ENCODE peak calls at places on chromosomes 12 and 14, in eight cellular contexts. One of them, this sample, is unnamed.
A peak's percentile ranks its signal among the peaks of the same experiment; 100 is the strongest.

GRCh38 chr12:2194571-2194970 is 141.8 kb downstream of the CACNA1C start:
- DNase-seq in prostate gland: no peak
- DNase-seq in body of pancreas: no peak
- DNase-seq in sigmoid colon: peak; percentile 12
- DNase-seq in left ventricle myocardium inferior: no peak
- DNase-seq in tibial artery: no peak
- DNase-seq in colonic mucosa: no peak
- DNase-seq in transverse colon: no peak
- DNase-seq in this sample: no peak

GRCh38 chr12:116249938-116250337 is 27.6 kb downstream of the MED13L start:
- DNase-seq in prostate gland: no peak
- DNase-seq in body of pancreas: no peak
- DNase-seq in sigmoid colon: no peak
- DNase-seq in left ventricle myocardium inferior: no peak
- DNase-seq in tibial artery: no peak
- DNase-seq in colonic mucosa: no peak
- DNase-seq in transverse colon: no peak
- DNase-seq in this sample: no peak

GRCh38 chr12:93603762-93604161 is 31.3 kb downstream of the SOCS2 start:
- DNase-seq in prostate gland: no peak
- DNase-seq in body of pancreas: no peak
- DNase-seq in sigmoid colon: no peak
- DNase-seq in left ventricle myocardium inferior: no peak
- DNase-seq in tibial artery: no peak
- DNase-seq in colonic mucosa: no peak
- DNase-seq in transverse colon: no peak
- DNase-seq in this sample: no peak

GRCh38 chr14:52328286-52328685 is 14.2 kb downstream of the PTGER2 start:
- DNase-seq in prostate gland: no peak
- DNase-seq in body of pancreas: no peak
- DNase-seq in sigmoid colon: no peak
- DNase-seq in left ventricle myocardium inferior: no peak
- DNase-seq in tibial artery: no peak
- DNase-seq in colonic mucosa: no peak
- DNase-seq in transverse colon: no peak
- DNase-seq in this sample: no peak

GRCh38 chr14:51341338-51341737 is 101.3 kb downstream of the TMX1 start:
- DNase-seq in prostate gland: no peak
- DNase-seq in body of pancreas: no peak
- DNase-seq in sigmoid colon: no peak
- DNase-seq in left ventricle myocardium inferior: no peak
- DNase-seq in tibial artery: no peak
- DNase-seq in colonic mucosa: no peak
- DNase-seq in transverse colon: no peak
- DNase-seq in this sample: no peak

GRCh38 chr12:96872946-96873345 is 34.1 kb upstream of the NEDD1 start:
- DNase-seq in prostate gland: no peak
- DNase-seq in body of pancreas: no peak
- DNase-seq in sigmoid colon: no peak
- DNase-seq in left ventricle myocardium inferior: no peak
- DNase-seq in tibial artery: no peak
- DNase-seq in colonic mucosa: no peak
- DNase-seq in transverse colon: no peak
- DNase-seq in this sample: no peak

GRCh38 chr14:95196268-95196667 is 38.9 kb upstream of the DICER1 start:
- DNase-seq in prostate gland: no peak
- DNase-seq in body of pancreas: no peak
- DNase-seq in sigmoid colon: no peak
- DNase-seq in left ventricle myocardium inferior: no peak
- DNase-seq in tibial artery: no peak
- DNase-seq in colonic mucosa: no peak
- DNase-seq in transverse colon: no peak
- DNase-seq in this sample: peak; percentile 22

GRCh38 chr12:110355080-110355479 is 48.4 kb downstream of the ANAPC7 start:
- DNase-seq in prostate gland: no peak
- DNase-seq in body of pancreas: no peak
- DNase-seq in sigmoid colon: no peak
- DNase-seq in left ventricle myocardium inferior: no peak
- DNase-seq in tibial artery: no peak
- DNase-seq in colonic mucosa: no peak
- DNase-seq in transverse colon: no peak
- DNase-seq in this sample: no peak

GRCh38 chr12:96578526-96579125 is 89.2 kb downstream of the CFAP54 start:
- DNase-seq in prostate gland: peak; percentile 10
- DNase-seq in body of pancreas: no peak
- DNase-seq in sigmoid colon: no peak
- DNase-seq in left ventricle myocardium inferior: no peak
- DNase-seq in tibial artery: no peak
- DNase-seq in colonic mucosa: no peak
- DNase-seq in transverse colon: no peak
- DNase-seq in this sample: peak; percentile 52

GRCh38 chr14:54488646-54489317 is at the start of gene GMFB:
- DNase-seq in prostate gland: peak; percentile 90
- DNase-seq in body of pancreas: peak; percentile 94
- DNase-seq in sigmoid colon: peak; percentile 96
- DNase-seq in left ventricle myocardium inferior: peak; percentile 95
- DNase-seq in tibial artery: peak; percentile 92
- DNase-seq in colonic mucosa: peak; percentile 93
- DNase-seq in transverse colon: peak; percentile 95
- DNase-seq in this sample: peak; percentile 84

GRCh38 chr14:61342486-61342885 is 21.1 kb downstream of the PRKCH start:
- DNase-seq in prostate gland: no peak
- DNase-seq in body of pancreas: no peak
- DNase-seq in sigmoid colon: no peak
- DNase-seq in left ventricle myocardium inferior: no peak
- DNase-seq in tibial artery: no peak
- DNase-seq in colonic mucosa: no peak
- DNase-seq in transverse colon: peak; percentile 40
- DNase-seq in this sample: peak; percentile 87

GRCh38 chr12:42780671-42781070 is 191.1 kb upstream of the PRICKLE1 start:
- DNase-seq in prostate gland: no peak
- DNase-seq in body of pancreas: no peak
- DNase-seq in sigmoid colon: no peak
- DNase-seq in left ventricle myocardium inferior: no peak
- DNase-seq in tibial artery: no peak
- DNase-seq in colonic mucosa: no peak
- DNase-seq in transverse colon: no peak
- DNase-seq in this sample: no peak

GRCh38 chr12:55845785-55846496 is 3.2 kb upstream of the MMP19 start:
- DNase-seq in prostate gland: no peak
- DNase-seq in body of pancreas: no peak
- DNase-seq in sigmoid colon: no peak
- DNase-seq in left ventricle myocardium inferior: no peak
- DNase-seq in tibial artery: no peak
- DNase-seq in colonic mucosa: no peak
- DNase-seq in transverse colon: no peak
- DNase-seq in this sample: no peak

GRCh38 chr12:5085896-5086295 is 42.2 kb downstream of the KCNA5 start:
- DNase-seq in prostate gland: no peak
- DNase-seq in body of pancreas: no peak
- DNase-seq in sigmoid colon: no peak
- DNase-seq in left ventricle myocardium inferior: no peak
- DNase-seq in tibial artery: no peak
- DNase-seq in colonic mucosa: no peak
- DNase-seq in transverse colon: no peak
- DNase-seq in this sample: no peak

GRCh38 chr14:20684662-20685456 is 499 bp downstream of the RNASE4 start:
- DNase-seq in prostate gland: peak; percentile 68
- DNase-seq in body of pancreas: peak; percentile 53
- DNase-seq in sigmoid colon: peak; percentile 88
- DNase-seq in left ventricle myocardium inferior: no peak
- DNase-seq in tibial artery: peak; percentile 71
- DNase-seq in colonic mucosa: peak; percentile 71
- DNase-seq in transverse colon: peak; percentile 55
- DNase-seq in this sample: no peak

GRCh38 chr14:52268191-52269061 is 928 bp downstream of the PTGDR start:
- DNase-seq in prostate gland: no peak
- DNase-seq in body of pancreas: no peak
- DNase-seq in sigmoid colon: no peak
- DNase-seq in left ventricle myocardium inferior: no peak
- DNase-seq in tibial artery: no peak
- DNase-seq in colonic mucosa: peak; percentile 40
- DNase-seq in transverse colon: no peak
- DNase-seq in this sample: peak; percentile 30

GRCh38 chr12:66647034-66647691 is 31.7 kb downstream of the GRIP1 start:
- DNase-seq in prostate gland: no peak
- DNase-seq in body of pancreas: no peak
- DNase-seq in sigmoid colon: no peak
- DNase-seq in left ventricle myocardium inferior: no peak
- DNase-seq in tibial artery: no peak
- DNase-seq in colonic mucosa: no peak
- DNase-seq in transverse colon: no peak
- DNase-seq in this sample: no peak

GRCh38 chr12:109120095-109120494 is 3.7 kb downstream of the ACACB start:
- DNase-seq in prostate gland: no peak
- DNase-seq in body of pancreas: no peak
- DNase-seq in sigmoid colon: peak; percentile 33
- DNase-seq in left ventricle myocardium inferior: no peak
- DNase-seq in tibial artery: no peak
- DNase-seq in colonic mucosa: no peak
- DNase-seq in transverse colon: no peak
- DNase-seq in this sample: no peak
- H3K4me1 ChIP-seq in prostate gland: peaks cover 13% of the 10 kb centered on the region
- H3K4me1 ChIP-seq in body of pancreas: peaks cover 58% of the 10 kb centered on the region
- H3K4me1 ChIP-seq in sigmoid colon: peaks cover 34% of the 10 kb centered on the region
- H3K4me1 ChIP-seq in left ventricle myocardium inferior: peaks cover 92% of the 10 kb centered on the region
- H3K4me1 ChIP-seq in tibial artery: peaks cover 2% of the 10 kb centered on the region
- H3K4me1 ChIP-seq in colonic mucosa: peaks cover 9% of the 10 kb centered on the region
- H3K4me1 ChIP-seq in transverse colon: peaks cover 20% of the 10 kb centered on the region
- H3K4me1 ChIP-seq in this sample: no peaks in the 10 kb centered on the region

GRCh38 chr14:101908795-101909194 is 55.6 kb upstream of the DYNC1H1 start:
- DNase-seq in prostate gland: no peak
- DNase-seq in body of pancreas: no peak
- DNase-seq in sigmoid colon: no peak
- DNase-seq in left ventricle myocardium inferior: no peak
- DNase-seq in tibial artery: no peak
- DNase-seq in colonic mucosa: no peak
- DNase-seq in transverse colon: no peak
- DNase-seq in this sample: no peak
- H3K36me3 ChIP-seq in prostate gland: peaks cover 14% of the 10 kb centered on the region
- H3K36me3 ChIP-seq in body of pancreas: peaks cover 23% of the 10 kb centered on the region
- H3K36me3 ChIP-seq in sigmoid colon: peaks cover 100% of the 10 kb centered on the region
- H3K36me3 ChIP-seq in left ventricle myocardium inferior: peaks cover 100% of the 10 kb centered on the region
- H3K36me3 ChIP-seq in tibial artery: peaks cover 96% of the 10 kb centered on the region
- H3K36me3 ChIP-seq in colonic mucosa: peaks cover 9% of the 10 kb centered on the region
- H3K36me3 ChIP-seq in transverse colon: peaks cover 65% of the 10 kb centered on the region
- H3K36me3 ChIP-seq in this sample: peaks cover 88% of the 10 kb centered on the region

GRCh38 chr14:65485516-65485915 is 73.0 kb downstream of the FUT8 start:
- DNase-seq in prostate gland: no peak
- DNase-seq in body of pancreas: no peak
- DNase-seq in sigmoid colon: no peak
- DNase-seq in left ventricle myocardium inferior: no peak
- DNase-seq in tibial artery: no peak
- DNase-seq in colonic mucosa: no peak
- DNase-seq in transverse colon: no peak
- DNase-seq in this sample: no peak

GRCh38 chr14:65486856-65487255 is 74.3 kb downstream of the FUT8 start:
- DNase-seq in prostate gland: no peak
- DNase-seq in body of pancreas: no peak
- DNase-seq in sigmoid colon: no peak
- DNase-seq in left ventricle myocardium inferior: no peak
- DNase-seq in tibial artery: no peak
- DNase-seq in colonic mucosa: no peak
- DNase-seq in transverse colon: no peak
- DNase-seq in this sample: no peak

GRCh38 chr14:65479386-65479785 is 66.9 kb downstream of the FUT8 start:
- DNase-seq in prostate gland: no peak
- DNase-seq in body of pancreas: no peak
- DNase-seq in sigmoid colon: no peak
- DNase-seq in left ventricle myocardium inferior: no peak
- DNase-seq in tibial artery: no peak
- DNase-seq in colonic mucosa: no peak
- DNase-seq in transverse colon: no peak
- DNase-seq in this sample: no peak

GRCh38 chr14:65483647-65484046 is 71.1 kb downstream of the FUT8 start:
- DNase-seq in prostate gland: no peak
- DNase-seq in body of pancreas: no peak
- DNase-seq in sigmoid colon: no peak
- DNase-seq in left ventricle myocardium inferior: no peak
- DNase-seq in tibial artery: no peak
- DNase-seq in colonic mucosa: no peak
- DNase-seq in transverse colon: no peak
- DNase-seq in this sample: no peak

DNA sequence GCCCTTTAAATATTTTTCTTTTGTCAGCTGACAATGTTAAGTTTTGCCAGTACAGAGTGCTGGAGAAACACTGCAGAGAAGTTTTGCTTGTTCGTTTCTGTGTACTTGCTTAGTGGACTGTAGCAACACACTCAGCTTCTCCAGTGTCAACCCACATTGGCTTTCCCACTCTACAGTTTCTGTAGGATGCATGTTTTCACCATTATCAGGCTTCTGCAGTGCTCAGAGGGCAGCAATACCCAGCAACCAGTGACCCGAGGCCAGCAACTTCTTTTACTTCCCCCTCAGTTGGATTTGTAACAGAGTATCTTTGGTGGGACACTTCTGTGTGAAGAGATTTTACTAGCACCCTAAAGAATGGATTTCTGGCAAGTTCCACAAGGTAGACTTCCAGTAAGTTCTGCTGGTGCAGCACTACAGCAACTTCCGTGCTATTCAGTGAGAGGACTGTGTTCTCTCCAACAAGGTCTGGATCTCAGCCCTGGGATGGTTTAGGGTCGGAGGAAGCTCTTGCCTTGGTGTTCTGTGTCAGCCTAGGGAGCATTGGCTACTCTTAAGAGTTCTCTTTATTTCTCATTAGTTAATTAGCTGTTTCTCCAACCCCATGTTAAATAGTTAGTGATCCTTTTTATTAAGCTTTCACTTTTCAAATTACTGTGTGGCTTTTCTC is 70.4 kb downstream of the FUT8 start:
- DNase-seq in prostate gland: no peak
- DNase-seq in body of pancreas: no peak
- DNase-seq in sigmoid colon: no peak
- DNase-seq in left ventricle myocardium inferior: no peak
- DNase-seq in tibial artery: no peak
- DNase-seq in colonic mucosa: no peak
- DNase-seq in transverse colon: no peak
- DNase-seq in this sample: no peak
- H3K4me3 ChIP-seq in prostate gland: no peak overlapping the region
- H3K4me3 ChIP-seq in body of pancreas: no peak overlapping the region
- H3K4me3 ChIP-seq in sigmoid colon: no peak overlapping the region
- H3K4me3 ChIP-seq in left ventricle myocardium inferior: no peak overlapping the region
- H3K4me3 ChIP-seq in tibial artery: no peak overlapping the region
- H3K4me3 ChIP-seq in colonic mucosa: no peak overlapping the region
- H3K4me3 ChIP-seq in transverse colon: no peak overlapping the region
- H3K4me3 ChIP-seq in this sample: no peak overlapping the region

DNA sequence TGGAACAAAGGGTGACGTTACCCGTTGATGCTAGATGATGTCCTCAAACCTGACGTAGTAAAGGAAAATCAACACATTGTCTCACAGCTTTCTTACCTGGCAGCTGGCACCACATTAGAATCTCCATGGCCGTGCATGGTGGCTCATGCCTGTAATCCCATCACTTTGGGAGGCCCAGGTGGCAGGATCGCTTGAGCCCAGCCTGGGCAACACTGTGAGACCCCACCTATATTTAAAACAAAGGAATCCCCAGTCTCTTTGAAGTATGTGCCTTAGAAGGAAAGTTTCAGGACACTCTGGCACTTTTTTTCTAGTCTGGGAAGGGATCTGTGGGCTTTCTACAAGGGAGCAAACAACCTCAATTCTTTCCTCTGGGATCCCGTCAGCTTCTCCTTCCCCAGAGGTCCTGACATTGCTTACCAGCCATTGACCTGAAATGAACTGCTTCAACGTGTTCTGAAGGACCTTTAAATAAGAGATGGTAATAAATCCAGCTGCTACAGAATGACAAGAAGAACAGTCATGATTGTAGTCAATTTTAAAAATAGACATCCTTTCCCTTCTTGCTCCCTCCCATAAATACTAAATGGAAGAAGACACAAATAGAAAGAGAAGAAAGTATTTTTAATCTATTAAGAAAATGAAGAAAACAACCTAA is 33.7 kb upstream of the TTC7B start:
- DNase-seq in prostate gland: no peak
- DNase-seq in body of pancreas: no peak
- DNase-seq in sigmoid colon: no peak
- DNase-seq in left ventricle myocardium inferior: no peak
- DNase-seq in tibial artery: no peak
- DNase-seq in colonic mucosa: no peak
- DNase-seq in transverse colon: no peak
- DNase-seq in this sample: no peak
- H3K4me1 ChIP-seq in prostate gland: no peaks in the 10 kb centered on the region
- H3K4me1 ChIP-seq in body of pancreas: no peaks in the 10 kb centered on the region
- H3K4me1 ChIP-seq in sigmoid colon: no peaks in the 10 kb centered on the region
- H3K4me1 ChIP-seq in left ventricle myocardium inferior: peaks cover 25% of the 10 kb centered on the region
- H3K4me1 ChIP-seq in tibial artery: no peaks in the 10 kb centered on the region
- H3K4me1 ChIP-seq in colonic mucosa: no peaks in the 10 kb centered on the region
- H3K4me1 ChIP-seq in transverse colon: no peaks in the 10 kb centered on the region
- H3K4me1 ChIP-seq in this sample: no peaks in the 10 kb centered on the region